ENCODE peak calls at places on chromosomes 6 and 20, in ten cellular contexts. One of them, this sample, is unnamed.

GRCh38 chr6:170316071-170316470 is 9.5 kb downstream of the FAM120B start:
- DNase-seq in neuronal stem cell: no peak
- DNase-seq in HCT116: no peak
- DNase-seq in pancreas: no peak
- DNase-seq in esophagus squamous epithelium: no peak
- DNase-seq in CD4-positive, alpha-beta memory T cell: no peak
- DNase-seq in uterus: no peak
- DNase-seq in tibial artery: no peak
- DNase-seq in CD8-positive, alpha-beta T cell: no peak
- DNase-seq in Panc1: no peak
- DNase-seq in this sample: no peak

GRCh38 chr6:128167552-128167951 is 266.7 kb upstream of the THEMIS start:
- DNase-seq in neuronal stem cell: no peak
- DNase-seq in HCT116: no peak
- DNase-seq in pancreas: no peak
- DNase-seq in esophagus squamous epithelium: no peak
- DNase-seq in CD4-positive, alpha-beta memory T cell: no peak
- DNase-seq in uterus: no peak
- DNase-seq in tibial artery: no peak
- DNase-seq in CD8-positive, alpha-beta T cell: no peak
- DNase-seq in Panc1: no peak
- DNase-seq in this sample: no peak

GRCh38 chr20:41989935-41990635 is 371.9 kb upstream of the CHD6 start:
- DNase-seq in neuronal stem cell: peak; percentile 11
- DNase-seq in HCT116: no peak
- DNase-seq in pancreas: no peak
- DNase-seq in esophagus squamous epithelium: no peak
- DNase-seq in CD4-positive, alpha-beta memory T cell: no peak
- DNase-seq in uterus: no peak
- DNase-seq in tibial artery: no peak
- DNase-seq in CD8-positive, alpha-beta T cell: no peak
- DNase-seq in Panc1: no peak
- DNase-seq in this sample: no peak

GRCh38 chr20:46797201-46797600 is 87.8 kb downstream of the SLC2A10 start:
- DNase-seq in neuronal stem cell: no peak
- DNase-seq in HCT116: no peak
- DNase-seq in pancreas: no peak
- DNase-seq in esophagus squamous epithelium: no peak
- DNase-seq in CD4-positive, alpha-beta memory T cell: no peak
- DNase-seq in uterus: no peak
- DNase-seq in tibial artery: no peak
- DNase-seq in CD8-positive, alpha-beta T cell: no peak
- DNase-seq in Panc1: no peak
- DNase-seq in this sample: no peak

GRCh38 chr6:43476744-43477143 is 626 bp upstream of the TJAP1 start:
- DNase-seq in neuronal stem cell: no peak
- DNase-seq in HCT116: no peak
- DNase-seq in pancreas: no peak
- DNase-seq in esophagus squamous epithelium: no peak
- DNase-seq in CD4-positive, alpha-beta memory T cell: peak; percentile 16
- DNase-seq in uterus: no peak
- DNase-seq in tibial artery: no peak
- DNase-seq in CD8-positive, alpha-beta T cell: no peak
- DNase-seq in Panc1: no peak
- DNase-seq in this sample: no peak

GRCh38 chr6:163750436-163751031 is 336.0 kb downstream of the QKI start:
- DNase-seq in neuronal stem cell: no peak
- DNase-seq in HCT116: no peak
- DNase-seq in pancreas: no peak
- DNase-seq in esophagus squamous epithelium: no peak
- DNase-seq in CD4-positive, alpha-beta memory T cell: peak; percentile 12
- DNase-seq in uterus: no peak
- DNase-seq in tibial artery: no peak
- DNase-seq in CD8-positive, alpha-beta T cell: no peak
- DNase-seq in Panc1: no peak
- DNase-seq in this sample: no peak

GRCh38 chr6:1972961-1973360 is 272.4 kb downstream of the GMDS start:
- DNase-seq in neuronal stem cell: no peak
- DNase-seq in HCT116: no peak
- DNase-seq in pancreas: no peak
- DNase-seq in esophagus squamous epithelium: no peak
- DNase-seq in CD4-positive, alpha-beta memory T cell: no peak
- DNase-seq in uterus: no peak
- DNase-seq in tibial artery: no peak
- DNase-seq in CD8-positive, alpha-beta T cell: no peak
- DNase-seq in Panc1: no peak
- DNase-seq in this sample: no peak

GRCh38 chr20:53157443-53158408 is 185.6 kb downstream of the TSHZ2 start:
- DNase-seq in neuronal stem cell: peak; percentile 20
- DNase-seq in HCT116: peak; percentile 72
- DNase-seq in pancreas: peak; percentile 21
- DNase-seq in esophagus squamous epithelium: no peak
- DNase-seq in CD4-positive, alpha-beta memory T cell: peak; percentile 4
- DNase-seq in uterus: no peak
- DNase-seq in tibial artery: no peak
- DNase-seq in CD8-positive, alpha-beta T cell: peak; percentile 67
- DNase-seq in Panc1: peak; percentile 13
- DNase-seq in this sample: peak; percentile 48

GRCh38 chr20:13515291-13515690 is 123.4 kb downstream of the TASP1 start:
- DNase-seq in neuronal stem cell: no peak
- DNase-seq in HCT116: no peak
- DNase-seq in pancreas: no peak
- DNase-seq in esophagus squamous epithelium: no peak
- DNase-seq in CD4-positive, alpha-beta memory T cell: no peak
- DNase-seq in uterus: no peak
- DNase-seq in tibial artery: no peak
- DNase-seq in CD8-positive, alpha-beta T cell: no peak
- DNase-seq in Panc1: no peak
- DNase-seq in this sample: no peak

GRCh38 chr20:10800288-10800687 is 126.5 kb upstream of the JAG1 start:
- DNase-seq in neuronal stem cell: no peak
- DNase-seq in HCT116: no peak
- DNase-seq in pancreas: no peak
- DNase-seq in esophagus squamous epithelium: no peak
- DNase-seq in CD4-positive, alpha-beta memory T cell: no peak
- DNase-seq in uterus: no peak
- DNase-seq in tibial artery: no peak
- DNase-seq in CD8-positive, alpha-beta T cell: no peak
- DNase-seq in Panc1: peak; percentile 7
- DNase-seq in this sample: no peak

GRCh38 chr6:149268768-149269167 is 48.7 kb upstream of the TAB2 start:
- DNase-seq in neuronal stem cell: no peak
- DNase-seq in HCT116: no peak
- DNase-seq in pancreas: no peak
- DNase-seq in esophagus squamous epithelium: no peak
- DNase-seq in CD4-positive, alpha-beta memory T cell: no peak
- DNase-seq in uterus: no peak
- DNase-seq in tibial artery: no peak
- DNase-seq in CD8-positive, alpha-beta T cell: no peak
- DNase-seq in Panc1: no peak
- DNase-seq in this sample: no peak

GRCh38 chr20:53844259-53844658 is 226.1 kb downstream of the BCAS1 start:
- DNase-seq in neuronal stem cell: no peak
- DNase-seq in HCT116: no peak
- DNase-seq in pancreas: no peak
- DNase-seq in esophagus squamous epithelium: no peak
- DNase-seq in CD4-positive, alpha-beta memory T cell: no peak
- DNase-seq in uterus: no peak
- DNase-seq in tibial artery: no peak
- DNase-seq in CD8-positive, alpha-beta T cell: no peak
- DNase-seq in Panc1: no peak
- DNase-seq in this sample: no peak

GRCh38 chr20:63108247-63108646 is 101.5 kb upstream of the BHLHE23 start:
- DNase-seq in neuronal stem cell: no peak
- DNase-seq in HCT116: no peak
- DNase-seq in pancreas: no peak
- DNase-seq in esophagus squamous epithelium: no peak
- DNase-seq in CD4-positive, alpha-beta memory T cell: no peak
- DNase-seq in uterus: no peak
- DNase-seq in tibial artery: no peak
- DNase-seq in CD8-positive, alpha-beta T cell: no peak
- DNase-seq in Panc1: no peak
- DNase-seq in this sample: no peak

GRCh38 chr6:37524025-37524647 is 24.4 kb upstream of the CCDC167 start:
- DNase-seq in neuronal stem cell: no peak
- DNase-seq in HCT116: no peak
- DNase-seq in pancreas: no peak
- DNase-seq in esophagus squamous epithelium: no peak
- DNase-seq in CD4-positive, alpha-beta memory T cell: no peak
- DNase-seq in uterus: no peak
- DNase-seq in tibial artery: no peak
- DNase-seq in CD8-positive, alpha-beta T cell: no peak
- DNase-seq in Panc1: no peak
- DNase-seq in this sample: peak; percentile 78

GRCh38 chr6:111253999-111254778 is 166.9 kb downstream of the SLC16A10 start:
- DNase-seq in neuronal stem cell: no peak
- DNase-seq in HCT116: no peak
- DNase-seq in pancreas: no peak
- DNase-seq in esophagus squamous epithelium: no peak
- DNase-seq in CD4-positive, alpha-beta memory T cell: no peak
- DNase-seq in uterus: no peak
- DNase-seq in tibial artery: no peak
- DNase-seq in CD8-positive, alpha-beta T cell: no peak
- DNase-seq in Panc1: no peak
- DNase-seq in this sample: no peak

GRCh38 chr6:26088344-26088743 is 1.1 kb downstream of the HFE start:
- DNase-seq in neuronal stem cell: no peak
- DNase-seq in HCT116: no peak
- DNase-seq in pancreas: no peak
- DNase-seq in esophagus squamous epithelium: no peak
- DNase-seq in CD4-positive, alpha-beta memory T cell: no peak
- DNase-seq in uterus: no peak
- DNase-seq in tibial artery: no peak
- DNase-seq in CD8-positive, alpha-beta T cell: no peak
- DNase-seq in Panc1: no peak
- DNase-seq in this sample: peak; percentile 5

DNA sequence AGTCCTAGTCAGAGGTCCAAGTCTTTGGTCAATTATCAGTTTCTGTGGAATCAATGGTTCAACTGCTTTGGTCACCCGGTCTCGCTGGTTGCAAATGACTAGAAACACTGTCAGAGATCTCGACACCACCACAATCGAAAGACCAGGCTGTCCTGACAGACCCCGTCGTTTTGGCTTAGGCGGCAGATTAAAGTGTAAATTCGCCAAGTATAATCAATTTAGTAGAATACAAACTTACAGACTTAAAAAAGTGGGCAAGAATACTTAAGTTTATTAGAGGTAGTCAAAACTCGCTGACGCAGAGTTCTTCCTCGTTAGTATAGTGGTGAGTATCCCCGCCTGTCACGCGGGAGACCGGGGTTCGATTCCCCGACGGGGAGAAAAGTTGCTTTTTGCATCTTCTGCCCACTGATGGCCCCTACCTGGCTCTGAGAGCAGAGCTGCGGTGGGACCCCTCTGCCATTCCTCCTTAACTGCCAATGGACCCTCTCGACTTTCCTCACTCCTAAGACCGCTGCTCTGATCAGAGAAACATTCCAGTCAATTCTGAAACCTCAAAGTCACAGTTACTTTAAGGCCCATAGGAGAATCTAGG is 30.6 kb upstream of the ZNF184 start:
- DNase-seq in neuronal stem cell: peak; percentile 80
- DNase-seq in HCT116: peak; percentile 72
- DNase-seq in pancreas: peak; percentile 44
- DNase-seq in esophagus squamous epithelium: no peak
- DNase-seq in CD4-positive, alpha-beta memory T cell: peak; percentile 80
- DNase-seq in uterus: peak; percentile 79
- DNase-seq in tibial artery: peak; percentile 78
- DNase-seq in CD8-positive, alpha-beta T cell: peak; percentile 87
- DNase-seq in Panc1: peak; percentile 88
- DNase-seq in this sample: peak; percentile 87
- H3K27me3 ChIP-seq in neuronal stem cell: no peaks in the 10 kb centered on the region
- H3K27me3 ChIP-seq in HCT116: no peaks in the 10 kb centered on the region
- H3K27me3 ChIP-seq in pancreas: peaks cover 4% of the 10 kb centered on the region
- H3K27me3 ChIP-seq in esophagus squamous epithelium: no peaks in the 10 kb centered on the region
- H3K27me3 ChIP-seq in CD4-positive, alpha-beta memory T cell: peaks cover 4% of the 10 kb centered on the region
- H3K27me3 ChIP-seq in uterus: peaks cover 7% of the 10 kb centered on the region
- H3K27me3 ChIP-seq in tibial artery: peaks cover 2% of the 10 kb centered on the region
- H3K27me3 ChIP-seq in CD8-positive, alpha-beta T cell: no peaks in the 10 kb centered on the region
- H3K27me3 ChIP-seq in Panc1: peaks cover 2% of the 10 kb centered on the region
- H3K27me3 ChIP-seq in this sample: peaks cover 6% of the 10 kb centered on the region

DNA sequence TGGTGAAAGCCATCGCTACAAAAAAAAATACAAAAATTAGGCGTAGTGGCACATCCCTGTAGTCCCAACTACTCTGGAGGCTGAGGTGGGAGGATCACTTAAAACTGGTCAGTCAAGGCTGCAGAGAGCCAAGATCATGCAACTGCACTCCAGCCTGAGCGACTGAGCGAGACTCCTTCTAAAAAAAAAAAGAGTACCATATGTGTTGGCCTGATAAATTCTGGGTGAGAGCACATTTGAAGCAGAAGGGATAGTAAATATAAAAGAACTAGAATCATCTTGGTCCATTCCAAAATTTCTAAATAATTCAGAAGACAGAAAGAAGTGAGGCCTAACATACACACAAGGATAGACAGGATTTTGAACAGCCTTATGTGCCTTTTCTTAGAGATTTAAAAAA is 2.2 kb downstream of the IBTK start:
- DNase-seq in neuronal stem cell: no peak
- DNase-seq in HCT116: no peak
- DNase-seq in pancreas: no peak
- DNase-seq in esophagus squamous epithelium: no peak
- DNase-seq in CD4-positive, alpha-beta memory T cell: no peak
- DNase-seq in uterus: no peak
- DNase-seq in tibial artery: no peak
- DNase-seq in CD8-positive, alpha-beta T cell: no peak
- DNase-seq in Panc1: no peak
- DNase-seq in this sample: no peak
- H3K4me3 ChIP-seq in neuronal stem cell: no peak overlapping the region
- H3K4me3 ChIP-seq in HCT116: no peak overlapping the region
- H3K4me3 ChIP-seq in pancreas: no peak overlapping the region
- H3K4me3 ChIP-seq in esophagus squamous epithelium: no peak overlapping the region
- H3K4me3 ChIP-seq in CD4-positive, alpha-beta memory T cell: no peak overlapping the region
- H3K4me3 ChIP-seq in uterus: no peak overlapping the region
- H3K4me3 ChIP-seq in tibial artery: no peak overlapping the region
- H3K4me3 ChIP-seq in CD8-positive, alpha-beta T cell: no peak overlapping the region
- H3K4me3 ChIP-seq in Panc1: peak overlapping the region; percentile 65
- H3K4me3 ChIP-seq in this sample: no peak overlapping the region

DNA sequence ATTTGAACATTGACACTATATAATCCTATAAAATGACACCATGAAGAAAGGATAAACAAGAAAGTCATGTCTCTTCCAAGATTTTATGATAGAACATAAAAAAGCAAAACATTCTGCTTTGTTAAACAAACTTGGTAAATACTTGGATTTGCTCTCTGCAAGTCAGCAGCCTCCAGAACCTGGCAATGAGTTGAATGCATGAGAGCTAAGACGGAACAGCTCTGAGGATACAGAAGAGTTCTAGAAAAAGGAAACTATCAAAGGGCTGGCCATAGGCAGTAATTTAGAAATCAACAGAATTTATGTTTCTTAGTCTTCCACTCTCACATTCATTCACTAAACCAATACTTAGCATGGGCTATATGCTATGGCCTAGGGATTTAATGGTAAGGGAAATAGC is 655.9 kb upstream of the ID4 start:
- DNase-seq in neuronal stem cell: no peak
- DNase-seq in HCT116: no peak
- DNase-seq in pancreas: no peak
- DNase-seq in esophagus squamous epithelium: no peak
- DNase-seq in CD4-positive, alpha-beta memory T cell: no peak
- DNase-seq in uterus: no peak
- DNase-seq in tibial artery: no peak
- DNase-seq in CD8-positive, alpha-beta T cell: no peak
- DNase-seq in Panc1: no peak
- DNase-seq in this sample: no peak
- H3K9me3 ChIP-seq in neuronal stem cell: peaks cover 4% of the 10 kb centered on the region
- H3K9me3 ChIP-seq in HCT116: no peaks in the 10 kb centered on the region
- H3K9me3 ChIP-seq in pancreas: no peaks in the 10 kb centered on the region
- H3K9me3 ChIP-seq in esophagus squamous epithelium: peaks cover 18% of the 10 kb centered on the region
- H3K9me3 ChIP-seq in CD4-positive, alpha-beta memory T cell: no peaks in the 10 kb centered on the region
- H3K9me3 ChIP-seq in uterus: no peaks in the 10 kb centered on the region
- H3K9me3 ChIP-seq in tibial artery: peaks cover 4% of the 10 kb centered on the region
- H3K9me3 ChIP-seq in CD8-positive, alpha-beta T cell: no peaks in the 10 kb centered on the region
- H3K9me3 ChIP-seq in Panc1: peaks cover 3% of the 10 kb centered on the region
- H3K9me3 ChIP-seq in this sample: no peaks in the 10 kb centered on the region

GRCh38 chr6:19842030-19842429 is 4.9 kb downstream of the ID4 start:
- DNase-seq in neuronal stem cell: no peak
- DNase-seq in HCT116: no peak
- DNase-seq in pancreas: no peak
- DNase-seq in esophagus squamous epithelium: no peak
- DNase-seq in CD4-positive, alpha-beta memory T cell: no peak
- DNase-seq in uterus: no peak
- DNase-seq in tibial artery: no peak
- DNase-seq in CD8-positive, alpha-beta T cell: no peak
- DNase-seq in Panc1: no peak
- DNase-seq in this sample: no peak
- H3K27me3 ChIP-seq in neuronal stem cell: no peaks in the 10 kb centered on the region
- H3K27me3 ChIP-seq in HCT116: peaks cover 5% of the 10 kb centered on the region
- H3K27me3 ChIP-seq in pancreas: no peaks in the 10 kb centered on the region
- H3K27me3 ChIP-seq in esophagus squamous epithelium: no peaks in the 10 kb centered on the region
- H3K27me3 ChIP-seq in CD4-positive, alpha-beta memory T cell: no peaks in the 10 kb centered on the region
- H3K27me3 ChIP-seq in uterus: no peaks in the 10 kb centered on the region
- H3K27me3 ChIP-seq in tibial artery: no peaks in the 10 kb centered on the region
- H3K27me3 ChIP-seq in CD8-positive, alpha-beta T cell: peaks cover 9% of the 10 kb centered on the region
- H3K27me3 ChIP-seq in Panc1: no peaks in the 10 kb centered on the region
- H3K27me3 ChIP-seq in this sample: no peaks in the 10 kb centered on the region

This sample was measured in MG63.